ENCODE peak calls at places on chromosomes 5 and 9, in nine cellular contexts. Y, I, A, F, W, U, Z, S and K are unnamed samples.

GRCh38 chr9:126499005-126499910 is 114.5 kb upstream of the LMX1B start:
- DNase-seq in W (peak; percentile 46), U (peak; percentile 17), F (peak; percentile 65), Y (peak; percentile 68), S (no peak), Z (no peak), I (peak; percentile 80), A (no peak), K (peak; percentile 30)

GRCh38 chr9:69198526-69199250 is 24.6 kb downstream of the TJP2 start:
- DNase-seq in S (no peak), A (no peak), Z (no peak), I (no peak), F (no peak), U (peak; percentile 35), Y (no peak), W (no peak), K (no peak)

GRCh38 chr9:127915325-127915752 is 1.5 kb downstream of the ST6GALNAC4 start:
- DNase-seq in I (no peak), W (peak; percentile 27), Y (no peak), A (no peak), S (no peak), Z (peak; percentile 58), U (no peak), F (peak; percentile 25), K (no peak)

GRCh38 chr5:78294250-78295034 is at the start of gene AP3B1:
- DNase-seq in Z (peak; percentile 97), S (peak; percentile 93), I (peak; percentile 98), A (peak; percentile 97), U (peak; percentile 99), F (peak; percentile 100), W (peak; percentile 99), Y (peak; percentile 99), K (peak; percentile 99)

GRCh38 chr5:146607663-146608315 is 91.8 kb upstream of the GPR151 start:
- DNase-seq in Z (no peak), Y (no peak), A (no peak), U (no peak), W (no peak), I (no peak), S (peak; percentile 49), F (no peak), K (no peak)

GRCh38 chr9:107732781-107733529 is 243.4 kb upstream of the KLF4 start:
- DNase-seq in S (peak; percentile 82), U (peak; percentile 73), Z (no peak), A (no peak), F (peak; percentile 88), W (no peak), Y (no peak), I (no peak), K (peak; percentile 79)

GRCh38 chr5:137705106-137705505 is 30.8 kb downstream of the KLHL3 start:
- DNase-seq in U (peak; percentile 41), A (no peak), F (peak; percentile 43), Z (no peak), Y (no peak), W (no peak), I (no peak), S (peak; percentile 27), K (no peak)

GRCh38 chr9:124280176-124280691 is 22.5 kb downstream of the NEK6 start:
- DNase-seq in W (no peak), F (peak; percentile 80), A (no peak), Y (no peak), S (peak; percentile 90), Z (no peak), I (no peak), U (peak; percentile 91), K (no peak)

GRCh38 chr9:37425298-37425752 is 2.8 kb downstream of the GRHPR start:
- DNase-seq in Z (no peak), W (no peak), Y (no peak), U (no peak), I (no peak), S (no peak), A (no peak), F (no peak), K (no peak)

GRCh38 chr9:19127881-19128719 is 808 bp upstream of the PLIN2 start:
- DNase-seq in I (peak; percentile 67), A (no peak), U (no peak), W (no peak), S (no peak), F (peak; percentile 69), Y (peak; percentile 64), Z (no peak), K (no peak)

GRCh38 chr9:34651286-34651685 is 699 bp upstream of the IL11RA start:
- DNase-seq in U (peak; percentile 54), A (no peak), F (peak; percentile 75), Z (no peak), Y (no peak), S (peak; percentile 33), I (no peak), W (no peak), K (peak; percentile 60)

GRCh38 chr5:18900644-18901043 is 1087.4 kb downstream of the CDH18 start:
- DNase-seq in F (no peak), U (no peak), W (no peak), A (no peak), Z (no peak), S (no peak), I (no peak), Y (no peak), K (no peak)

GRCh38 chr9:132069046-132069898 is 10.4 kb downstream of the MED27 start:
- DNase-seq in S (peak; percentile 89), A (no peak), U (peak; percentile 72), F (peak; percentile 59), I (no peak), W (no peak), Y (no peak), Z (no peak), K (peak; percentile 82)

GRCh38 chr5:180093651-180094382 is 22.3 kb upstream of the RNF130 start:
- DNase-seq in U (no peak), W (no peak), S (no peak), I (peak; percentile 38), F (no peak), Y (no peak), Z (no peak), A (no peak), K (no peak)

GRCh38 chr5:33091571-33092363 is 349.0 kb upstream of the TARS1 start:
- DNase-seq in U (peak; percentile 74), F (peak; percentile 81), A (no peak), I (no peak), S (peak; percentile 76), Y (peak; percentile 6), Z (no peak), W (no peak), K (peak; percentile 17)

GRCh38 chr9:136174779-136175744 is 29.9 kb downstream of the LHX3 start:
- DNase-seq in I (no peak), U (no peak), W (no peak), Z (no peak), F (no peak), A (no peak), Y (no peak), S (no peak), K (no peak)

GRCh38 chr5:32276173-32276853 is 36.4 kb downstream of the MTMR12 start:
- DNase-seq in S (peak; percentile 62), A (no peak), W (peak; percentile 57), I (peak; percentile 84), Z (no peak), F (peak; percentile 25), Y (peak; percentile 78), U (peak; percentile 47), K (peak; percentile 12)

GRCh38 chr5:124139477-124139876 is 607.0 kb downstream of the ZNF608 start:
- DNase-seq in F (no peak), U (no peak), A (no peak), I (no peak), S (no peak), Z (no peak), W (no peak), Y (no peak), K (no peak)

GRCh38 chr5:124136609-124137008 is 609.8 kb downstream of the ZNF608 start:
- DNase-seq in U (no peak), S (no peak), Z (no peak), I (no peak), Y (no peak), F (no peak), W (no peak), A (no peak), K (no peak)

DNA sequence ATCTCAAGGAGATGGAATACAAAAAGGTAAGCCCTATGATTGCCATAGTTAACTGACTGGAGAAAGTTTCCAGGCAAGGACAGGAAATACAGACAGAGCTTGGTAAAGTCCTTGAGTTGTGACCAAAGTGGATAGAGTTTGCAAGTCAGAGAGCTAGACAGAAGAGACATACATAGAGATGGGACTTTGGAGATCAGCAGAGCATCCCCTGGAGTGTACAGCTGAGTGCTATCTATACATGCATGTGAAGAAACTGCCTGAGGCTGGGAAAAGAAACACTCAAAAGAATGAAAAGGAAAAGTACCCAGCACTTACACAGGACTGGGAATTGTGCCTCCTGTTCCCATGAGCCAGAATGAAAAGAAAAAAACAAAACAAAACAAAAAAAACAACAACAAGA is 606.4 kb downstream of the ZNF608 start:
- DNase-seq in U (no peak), W (no peak), Z (no peak), Y (no peak), S (no peak), I (no peak), A (no peak), F (no peak), K (no peak)
- H3K4me2 ChIP-seq in U (no peak overlapping the region), W (no peak overlapping the region), Z (no peak overlapping the region), Y (no peak overlapping the region), S (no peak overlapping the region), I (no peak overlapping the region), A (no peak overlapping the region), F (no peak overlapping the region), K (no peak overlapping the region)

DNA sequence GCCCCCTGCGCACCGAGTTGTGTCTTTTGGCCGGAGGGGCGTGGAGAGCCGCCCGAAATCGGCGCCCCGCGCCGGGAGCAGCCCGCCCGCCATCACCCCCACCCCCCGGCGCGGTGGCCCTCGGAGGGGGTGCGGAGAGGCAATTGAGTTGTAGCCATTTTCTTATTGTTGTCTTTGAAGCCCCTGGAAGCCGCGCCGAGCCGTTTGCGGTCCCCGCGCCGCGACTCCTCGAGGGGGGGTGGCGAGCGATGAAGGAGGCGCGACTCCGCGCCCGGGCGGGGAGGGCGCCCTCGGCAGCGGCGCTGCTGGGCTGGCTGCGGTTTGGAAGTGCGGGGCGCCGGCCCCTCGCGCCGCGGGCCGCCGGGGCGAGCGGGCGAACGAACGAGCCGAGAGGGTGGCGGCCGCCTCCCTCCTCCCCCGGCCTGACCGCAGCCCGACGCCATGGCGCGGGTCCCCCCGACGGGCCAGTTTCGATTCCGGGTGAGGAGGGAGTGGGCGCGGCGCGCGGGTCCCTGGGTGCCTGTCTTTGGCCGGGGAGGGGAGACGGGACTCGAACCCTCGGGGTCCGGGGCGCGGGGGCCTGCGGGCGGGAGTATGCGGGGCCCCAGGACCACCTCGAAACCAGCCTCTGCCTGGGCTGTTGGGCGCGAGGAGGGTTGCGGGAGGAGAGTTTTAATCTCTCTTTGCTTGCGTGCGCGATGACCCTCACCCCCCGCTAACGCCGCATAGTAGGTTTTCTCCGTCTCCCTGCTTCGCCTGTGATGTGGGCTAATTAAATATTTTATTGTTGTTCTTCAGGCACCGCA is 1.3 kb downstream of the TLE4 start:
- DNase-seq in F (peak; percentile 68), W (peak; percentile 8), U (no peak), A (no peak), Y (peak; percentile 47), S (no peak), Z (no peak), I (peak; percentile 79), K (peak; percentile 43)
- H3K4me2 ChIP-seq in F (peak overlapping the region; percentile 94), W (peak overlapping the region; percentile 54), U (peak overlapping the region; percentile 83), A (no peak overlapping the region), Y (peak overlapping the region; percentile 94), S (peak overlapping the region; percentile 91), Z (no peak overlapping the region), I (peak overlapping the region; percentile 79), K (peak overlapping the region; percentile 87)

GRCh38 chr9:5336683-5337082 is 3.0 kb downstream of the RLN1 start:
- DNase-seq in F (no peak), S (no peak), W (peak; percentile 56), I (no peak), Z (no peak), U (no peak), Y (no peak), A (no peak), K (no peak)
- H3K4me2 ChIP-seq in F (no peak overlapping the region), S (no peak overlapping the region), W (peak overlapping the region; percentile 67), I (no peak overlapping the region), Z (no peak overlapping the region), U (no peak overlapping the region), Y (no peak overlapping the region), A (no peak overlapping the region), K (no peak overlapping the region)

GRCh38 chr9:109789582-109790360 is 9.8 kb downstream of the PALM2AKAP2 start:
- DNase-seq in U (no peak), Y (no peak), Z (no peak), F (no peak), I (no peak), A (no peak), S (no peak), W (no peak), K (no peak)
- H3K4me2 ChIP-seq in U (no peak overlapping the region), Y (no peak overlapping the region), Z (no peak overlapping the region), F (no peak overlapping the region), I (no peak overlapping the region), A (no peak overlapping the region), S (no peak overlapping the region), W (no peak overlapping the region), K (no peak overlapping the region)